ENCODE peak calls at places on chromosomes 5 and 9, in seven cellular contexts. S is CD4-positive, alpha-beta T cell; D is stomach; E is thoracic aorta; T is brain microvascular endothelial cell; M is mucosa of descending colon; O is lung. U is an unnamed sample.

GRCh38 chr5:36403601-36404311 is 102.1 kb upstream of the RANBP3L start:
- DNase-seq in S (no peak), D (no peak), E (no peak), T (peak; percentile 76), M (no peak), O (peak; percentile 35), U (no peak)

GRCh38 chr5:158911693-158912363 is 187.9 kb downstream of the EBF1 start:
- DNase-seq in S (no peak), D (no peak), E (no peak), T (no peak), M (no peak), O (no peak), U (no peak)

GRCh38 chr5:110785356-110785755 is 46.5 kb downstream of the SLC25A46 start:
- DNase-seq in S (no peak), D (no peak), E (no peak), T (peak; percentile 31), M (no peak), O (no peak), U (no peak)

GRCh38 chr9:134375430-134376385 is 49.5 kb downstream of the RXRA start:
- DNase-seq in S (no peak), D (no peak), E (no peak), T (peak; percentile 27), M (no peak), O (no peak), U (no peak)

GRCh38 chr5:156640751-156641241 is 209.3 kb upstream of the PPP1R2B start:
- DNase-seq in S (no peak), D (no peak), E (no peak), T (no peak), M (no peak), O (no peak), U (no peak)

GRCh38 chr5:138601444-138601843 is 26.2 kb upstream of the HSPA9 start:
- DNase-seq in S (no peak), D (peak; percentile 40), E (no peak), T (peak; percentile 65), M (no peak), O (peak; percentile 42), U (no peak)

GRCh38 chr5:10563132-10563939 is 534 bp upstream of the ANKRD33B start:
- DNase-seq in S (peak; percentile 47), D (no peak), E (no peak), T (peak; percentile 20), M (peak; percentile 74), O (no peak), U (peak; percentile 51)

GRCh38 chr5:32436553-32437262 is 7.8 kb downstream of the ZFR start:
- DNase-seq in S (no peak), D (no peak), E (no peak), T (no peak), M (no peak), O (no peak), U (no peak)

GRCh38 chr9:99748690-99749089 is 73.0 kb upstream of the NR4A3 start:
- DNase-seq in S (no peak), D (no peak), E (no peak), T (no peak), M (no peak), O (no peak), U (no peak)

GRCh38 chr5:53169933-53170332 is 60.4 kb upstream of the MOCS2 start:
- DNase-seq in S (no peak), D (no peak), E (no peak), T (no peak), M (no peak), O (no peak), U (no peak)

GRCh38 chr5:55171471-55171870 is 1.5 kb downstream of the CDC20B start:
- DNase-seq in S (no peak), D (no peak), E (no peak), T (no peak), M (no peak), O (no peak), U (no peak)

GRCh38 chr5:110072646-110073045 is 382.9 kb downstream of the MAN2A1 start:
- DNase-seq in S (no peak), D (no peak), E (no peak), T (no peak), M (no peak), O (no peak), U (no peak)

GRCh38 chr9:123339666-123340414 is 16.2 kb upstream of the CRB2 start:
- DNase-seq in S (no peak), D (no peak), E (no peak), T (no peak), M (no peak), O (no peak), U (no peak)

GRCh38 chr9:125959980-125960619 is 212.9 kb downstream of the PBX3 start:
- DNase-seq in S (no peak), D (no peak), E (no peak), T (no peak), M (no peak), O (no peak), U (no peak)

GRCh38 chr5:39218482-39219381 is 631 bp downstream of the FYB1 start:
- DNase-seq in S (no peak), D (no peak), E (no peak), T (no peak), M (no peak), O (no peak), U (no peak)

GRCh38 chr5:177083351-177083750 is 3.4 kb upstream of the FGFR4 start:
- DNase-seq in S (no peak), D (no peak), E (no peak), T (no peak), M (no peak), O (no peak), U (no peak)

GRCh38 chr9:2414465-2414864 is 207.1 kb upstream of the VLDLR start:
- DNase-seq in S (no peak), D (no peak), E (no peak), T (peak; percentile 38), M (no peak), O (no peak), U (no peak)
- TF ChIP-seq CTCF in S (no peak), D (no peak), E (no peak), T (no peak), M (no peak), O (no peak), U (no peak)

GRCh38 chr5:60590172-60590571 is 109.8 kb downstream of the DEPDC1B start:
- DNase-seq in S (no peak), D (no peak), E (no peak), T (no peak), M (no peak), O (no peak), U (no peak)

GRCh38 chr5:60584304-60584703 is 115.7 kb downstream of the DEPDC1B start:
- DNase-seq in S (no peak), D (no peak), E (no peak), T (no peak), M (no peak), O (no peak), U (no peak)

GRCh38 chr5:60583598-60583997 is 116.4 kb downstream of the DEPDC1B start:
- DNase-seq in S (no peak), D (no peak), E (no peak), T (no peak), M (no peak), O (no peak), U (no peak)

GRCh38 chr5:60585618-60586017 is 114.3 kb downstream of the DEPDC1B start:
- DNase-seq in S (no peak), D (no peak), E (no peak), T (no peak), M (no peak), O (no peak), U (no peak)

DNA sequence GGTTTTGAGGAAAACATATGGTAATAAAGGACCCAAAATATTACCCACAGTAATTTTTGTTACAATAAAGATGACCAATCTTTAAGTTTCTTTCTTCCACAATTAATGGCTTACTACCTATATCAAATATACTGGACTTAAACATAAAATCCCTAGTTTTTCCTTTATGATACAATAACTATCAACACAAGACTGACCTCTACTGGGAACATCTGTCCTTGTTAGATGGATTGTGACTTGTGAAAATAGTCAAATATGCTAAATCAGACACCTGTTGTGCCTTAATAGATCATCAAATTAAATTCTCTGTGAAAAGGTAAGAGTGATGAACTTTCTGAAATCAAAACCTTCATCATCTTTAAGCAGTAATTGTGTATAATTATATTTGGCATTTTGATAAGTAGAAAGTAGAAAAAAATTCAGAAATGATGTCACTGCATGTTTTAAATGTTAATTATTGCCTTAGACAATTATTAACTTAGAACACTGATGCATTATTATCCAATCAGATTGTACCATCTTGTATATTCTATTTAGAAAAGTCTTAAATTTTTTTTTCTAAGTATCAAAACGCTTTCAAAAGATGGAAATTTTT is 113.6 kb downstream of the DEPDC1B start:
- DNase-seq in S (no peak), D (no peak), E (no peak), T (peak; percentile 9), M (no peak), O (no peak), U (no peak)
- TF ChIP-seq CTCF in S (no peak), D (no peak), E (peak; percentile 49), T (peak; percentile 43), M (no peak), O (no peak), U (peak; percentile 35)

GRCh38 chr5:63822633-63823032 is 139.6 kb downstream of the HTR1A start:
- DNase-seq in S (no peak), D (no peak), E (no peak), T (no peak), M (no peak), O (no peak), U (no peak)
- TF ChIP-seq CTCF in S (no peak), D (no peak), E (no peak), T (no peak), M (no peak), O (no peak), U (peak; percentile 7)

DNA sequence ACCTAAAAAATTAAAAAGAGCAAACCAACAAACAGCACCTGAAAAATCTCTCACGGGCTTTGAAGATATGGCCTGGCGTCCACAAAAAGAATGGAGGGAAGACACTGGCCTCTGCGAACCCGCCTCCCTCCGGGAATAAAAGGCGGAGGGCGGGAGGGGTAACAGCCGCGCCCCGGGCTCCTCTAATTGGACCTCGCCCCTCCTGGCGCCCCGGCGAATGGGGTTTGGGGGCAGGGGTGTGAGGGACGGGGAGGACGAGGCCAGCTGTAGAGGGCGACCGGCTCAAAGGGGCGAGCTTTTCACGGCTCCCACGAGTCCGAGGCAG is 753 bp downstream of the FANCC start:
- DNase-seq in S (no peak), D (peak; percentile 66), E (peak; percentile 7), T (peak; percentile 16), M (peak; percentile 86), O (peak; percentile 76), U (peak; percentile 65)
- TF ChIP-seq CTCF in S (no peak), D (no peak), E (no peak), T (peak; percentile 20), M (no peak), O (no peak), U (no peak)

DNA sequence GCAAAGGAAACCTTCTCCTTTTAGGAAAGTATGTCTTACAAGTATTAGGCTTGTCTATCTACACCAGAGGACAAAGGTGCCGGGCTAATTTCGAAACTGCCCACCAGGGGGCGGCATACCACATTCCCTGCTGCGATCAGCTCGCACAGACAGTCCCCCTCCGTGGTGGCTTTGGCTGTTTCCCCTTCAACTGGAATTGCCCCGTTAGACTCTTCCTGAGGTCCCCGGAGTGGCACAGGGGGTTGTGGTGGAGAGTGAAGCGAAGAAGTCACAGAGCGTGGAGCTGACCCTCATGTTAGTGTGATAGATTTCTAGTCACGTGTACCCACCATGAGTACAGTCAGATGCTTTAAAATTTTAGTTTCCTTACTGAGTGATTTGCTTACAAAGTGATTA is 17.5 kb downstream of the PTTG1 start:
- DNase-seq in S (peak; percentile 94), D (peak; percentile 90), E (peak; percentile 38), T (peak; percentile 89), M (peak; percentile 88), O (peak; percentile 86), U (peak; percentile 44)
- TF ChIP-seq CTCF in S (peak; percentile 81), D (no peak), E (peak; percentile 96), T (peak; percentile 94), M (peak; percentile 88), O (peak; percentile 79), U (peak; percentile 87)

U was measured in D721Med.